ENCODE peak calls at places on chromosome 17, in seven cellular contexts. D is uterus, G is Peyer's patch, M is upper lobe of right lung, H is cardiac muscle cell, O is fibroblast of lung, U is body of pancreas. A is an unnamed sample.
A peak's percentile ranks its signal among the peaks of the same experiment; 100 is the strongest.

GRCh38 chr17:58084317-58084981 is 1.2 kb downstream of the DYNLL2 start:
- DNase-seq in H (peak; percentile 52), M (peak; percentile 65), U (peak; percentile 68), G (peak; percentile 63), D (peak; percentile 50), O (peak; percentile 14), A (no peak)

GRCh38 chr17:57406131-57406980 is 150.0 kb downstream of the MSI2 start:
- DNase-seq in D (no peak), G (no peak), H (peak; percentile 25), M (no peak), U (no peak), O (peak; percentile 27), A (no peak)

GRCh38 chr17:59534583-59534982 is 30.8 kb upstream of the DHX40 start:
- DNase-seq in H (no peak), O (no peak), U (no peak), D (no peak), M (no peak), G (no peak), A (no peak)

GRCh38 chr17:57242148-57242547 is 14.2 kb upstream of the MSI2 start:
- DNase-seq in U (no peak), G (no peak), H (peak; percentile 87), O (no peak), M (no peak), D (no peak), A (no peak)

GRCh38 chr17:48484850-48485249 is 46.0 kb downstream of the HOXB1 start:
- DNase-seq in O (peak; percentile 61), D (no peak), U (no peak), H (no peak), M (no peak), G (no peak), A (no peak)

GRCh38 chr17:74343526-74344284 is 17.7 kb downstream of the KIF19 start:
- DNase-seq in H (no peak), D (no peak), G (no peak), O (no peak), U (no peak), M (no peak), A (no peak)

GRCh38 chr17:76092526-76093413 is 10.8 kb downstream of the EXOC7 start:
- DNase-seq in D (no peak), M (no peak), G (no peak), H (no peak), U (no peak), O (no peak), A (peak; percentile 43)

GRCh38 chr17:52681486-52681885 is 523.0 kb upstream of the CA10 start:
- DNase-seq in H (no peak), M (no peak), O (no peak), G (no peak), D (no peak), U (no peak), A (no peak)

GRCh38 chr17:79574108-79574507 is 36.7 kb downstream of the RBFOX3 start:
- DNase-seq in U (no peak), M (no peak), G (no peak), O (no peak), H (no peak), D (no peak), A (peak; percentile 2)

GRCh38 chr17:77200711-77201110 is 59.9 kb downstream of the SEC14L1 start:
- DNase-seq in D (no peak), G (no peak), O (peak; percentile 17), M (no peak), H (no peak), U (no peak), A (peak; percentile 57)

GRCh38 chr17:77194179-77194578 is 53.4 kb downstream of the SEC14L1 start:
- DNase-seq in U (no peak), O (no peak), D (no peak), M (no peak), G (no peak), H (no peak), A (no peak)

GRCh38 chr17:77197115-77197514 is 56.3 kb downstream of the SEC14L1 start:
- DNase-seq in G (no peak), M (no peak), D (no peak), O (no peak), U (no peak), H (no peak), A (no peak)

GRCh38 chr17:77193653-77194052 is 52.9 kb downstream of the SEC14L1 start:
- DNase-seq in H (no peak), U (no peak), M (no peak), G (no peak), O (no peak), D (no peak), A (no peak)

GRCh38 chr17:77196251-77196650 is 55.5 kb downstream of the SEC14L1 start:
- DNase-seq in M (no peak), U (no peak), H (no peak), O (no peak), G (no peak), D (no peak), A (no peak)
- H3K27ac ChIP-seq in M (no peak overlapping the region), U (no peak overlapping the region), H (no peak overlapping the region), O (no peak overlapping the region), G (no peak overlapping the region), D (no peak overlapping the region), A (no peak overlapping the region)

GRCh38 chr17:51391992-51392654 is 131.8 kb downstream of the UTP18 start:
- DNase-seq in D (no peak), H (no peak), U (no peak), M (no peak), O (no peak), G (no peak), A (no peak)

GRCh38 chr17:51398128-51398525 is 137.8 kb downstream of the UTP18 start:
- DNase-seq in O (no peak), D (no peak), H (no peak), M (no peak), G (no peak), U (no peak), A (no peak)

GRCh38 chr17:51397361-51398127 is 137.2 kb downstream of the UTP18 start:
- DNase-seq in O (no peak), M (no peak), U (no peak), D (no peak), H (no peak), G (no peak), A (no peak)

GRCh38 chr17:51398647-51399046 is 138.3 kb downstream of the UTP18 start:
- DNase-seq in H (no peak), O (no peak), D (no peak), G (no peak), U (no peak), M (no peak), A (no peak)

DNA sequence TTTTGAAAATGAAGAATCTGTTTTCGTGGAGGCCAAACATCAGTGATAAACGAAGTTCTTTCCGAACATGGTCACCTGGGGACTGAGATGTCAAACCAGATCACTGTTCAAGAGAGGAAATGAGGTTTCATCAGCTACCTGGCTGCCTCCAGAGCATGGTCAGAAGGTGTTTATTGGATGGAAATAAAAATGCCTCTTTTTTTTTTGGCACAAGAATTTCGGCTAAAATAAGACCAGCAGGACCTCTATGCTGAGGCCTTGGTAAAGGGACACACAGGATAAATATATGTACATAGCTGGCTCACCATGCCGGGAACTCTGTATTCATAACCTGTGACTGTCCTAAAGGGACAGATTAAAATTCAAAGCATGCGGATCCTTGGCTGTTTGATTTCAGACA is 135.3 kb downstream of the UTP18 start:
- DNase-seq in M (no peak), D (no peak), G (no peak), O (no peak), U (no peak), H (no peak), A (no peak)
- H3K27me3 ChIP-seq in M (no peaks in the 10 kb centered on the region), D (no peaks in the 10 kb centered on the region), G (no peaks in the 10 kb centered on the region), O (no peaks in the 10 kb centered on the region), U (no peaks in the 10 kb centered on the region), H (no peaks in the 10 kb centered on the region), A (no peaks in the 10 kb centered on the region)

DNA sequence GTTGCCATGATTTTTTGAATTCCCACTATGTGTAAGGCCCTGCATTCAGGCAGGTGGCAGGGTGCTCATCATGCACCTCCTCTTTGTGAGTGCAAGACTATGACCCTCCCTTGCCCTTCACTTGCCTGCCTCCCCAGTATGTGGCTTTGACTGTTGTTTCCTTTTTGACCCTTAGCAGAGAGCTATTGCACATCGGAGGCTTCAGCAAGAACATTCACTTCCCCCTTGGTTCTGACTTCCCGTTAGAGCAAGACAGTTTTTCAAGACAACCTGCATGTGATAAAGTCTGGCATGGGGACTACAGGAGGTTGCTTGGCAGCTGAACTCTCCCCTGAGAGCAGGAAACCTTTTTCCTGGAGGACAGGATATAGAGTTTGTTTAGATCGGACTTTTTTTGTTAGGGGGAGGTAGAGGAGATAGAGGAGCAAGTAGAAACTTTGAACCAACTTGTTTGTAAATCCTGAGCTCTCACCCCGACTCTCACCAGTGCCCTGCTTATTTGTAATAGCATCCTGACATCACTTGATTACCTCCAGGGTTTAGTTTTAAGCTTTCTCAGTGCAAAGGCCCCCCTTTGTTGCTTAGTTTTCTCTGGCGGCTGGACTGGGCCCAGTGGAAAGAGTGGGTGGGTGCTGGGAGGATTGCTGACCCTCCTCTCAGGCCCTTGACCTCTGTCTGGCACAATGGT is 34.3 kb downstream of the LIMD2 start:
- DNase-seq in O (no peak), G (peak; percentile 26), D (no peak), H (no peak), U (no peak), M (no peak), A (no peak)
- H3K36me3 ChIP-seq in O (no peaks in the 10 kb centered on the region), G (peaks cover 3% of the 10 kb centered on the region), D (no peaks in the 10 kb centered on the region), H (peaks cover 17% of the 10 kb centered on the region), U (no peaks in the 10 kb centered on the region), M (peaks cover 72% of the 10 kb centered on the region), A (no peaks in the 10 kb centered on the region)

GRCh38 chr17:78357177-78357586 is 2.7 kb downstream of the SOCS3 start:
- DNase-seq in D (peak; percentile 45), G (no peak), M (peak; percentile 78), U (peak; percentile 59), O (peak; percentile 85), H (peak; percentile 50), A (peak; percentile 84)

GRCh38 chr17:78357687-78358537 is 2.0 kb downstream of the SOCS3 start:
- DNase-seq in U (no peak), G (no peak), M (no peak), D (no peak), H (no peak), O (no peak), A (no peak)

GRCh38 chr17:78355701-78356100 is 4.2 kb downstream of the SOCS3 start:
- DNase-seq in M (no peak), D (no peak), H (no peak), O (no peak), G (no peak), U (no peak), A (no peak)

GRCh38 chr17:78356163-78356713 is 3.6 kb downstream of the SOCS3 start:
- DNase-seq in H (peak; percentile 43), O (peak; percentile 80), M (no peak), D (no peak), U (no peak), G (peak; percentile 93), A (no peak)

DNA sequence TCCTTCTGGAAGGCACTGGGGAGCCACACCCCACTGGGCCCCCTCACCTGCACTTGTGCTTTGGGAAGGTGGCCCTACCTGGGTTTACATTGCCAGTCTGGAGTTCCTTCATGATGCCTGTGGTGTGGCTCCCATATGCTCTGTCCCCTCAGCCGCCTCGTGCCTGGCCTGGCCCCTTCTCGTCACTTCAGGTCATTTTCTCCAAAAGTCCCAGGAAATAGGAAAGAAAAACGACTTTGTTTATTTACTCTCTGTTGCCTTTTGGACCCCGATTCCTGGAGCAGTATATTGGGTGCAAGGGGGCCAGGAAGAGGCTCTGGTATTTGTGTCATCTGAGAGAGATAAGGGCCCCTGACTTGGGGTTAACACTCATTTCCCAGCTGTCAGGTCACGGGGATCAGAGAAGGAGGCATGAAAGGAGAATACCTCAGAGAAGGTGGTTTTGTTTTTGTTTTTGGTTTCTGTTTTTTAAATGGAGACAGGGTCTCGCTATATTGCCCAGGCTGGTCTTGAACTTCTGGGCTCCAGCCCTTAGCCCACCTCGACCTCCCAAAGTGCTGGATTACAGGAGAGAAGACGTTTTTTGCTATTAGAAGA is 4.7 kb downstream of the SOCS3 start:
- DNase-seq in O (no peak), H (no peak), M (no peak), D (no peak), U (no peak), G (no peak), A (no peak)
- H3K27ac ChIP-seq in O (peak overlapping the region; percentile 94), H (peak overlapping the region; percentile 97), M (peak overlapping the region; percentile 93), D (no peak overlapping the region), U (peak overlapping the region; percentile 12), G (no peak overlapping the region), A (peak overlapping the region; percentile 3)